ENCODE peak calls at places on chromosomes 5 and 9, in seven cellular contexts. Y is HepG2, P is A549, Q is spleen, H is stomach, J is ovary, L is thyroid gland. S is an unnamed sample.

GRCh38 chr9:128153947-128154695 is 4.9 kb downstream of the LCN2 start:
- DNase-seq in J (no peak), P (no peak), Y (no peak), H (no peak), L (no peak), Q (peak), S (no peak)

GRCh38 chr5:43482490-43483064 is 1.1 kb downstream of the TMEM267 start:
- DNase-seq in L (no peak), Q (no peak), Y (peak), P (no peak), H (no peak), J (no peak), S (no peak)

GRCh38 chr9:132167192-132167591 is 5.3 kb downstream of the NTNG2 start:
- DNase-seq in L (no peak), H (no peak), J (no peak), Y (no peak), Q (no peak), P (no peak), S (no peak)

GRCh38 chr5:36606437-36607113 is at the start of gene SLC1A3:
- DNase-seq in Q (peak), L (peak), J (peak), H (peak), P (peak), Y (no peak), S (no peak)

GRCh38 chr9:18452276-18452675 is 21.7 kb upstream of the ADAMTSL1 start:
- DNase-seq in L (no peak), J (no peak), Y (no peak), Q (no peak), P (no peak), H (no peak), S (no peak)

GRCh38 chr9:34513567-34514214 is 9.1 kb downstream of the ENHO start:
- DNase-seq in Y (no peak), H (peak), P (no peak), J (no peak), L (no peak), Q (no peak), S (no peak)

GRCh38 chr5:88878976-88879375 is 4.0 kb downstream of the MEF2C start:
- DNase-seq in Q (no peak), Y (no peak), H (no peak), P (no peak), J (no peak), L (no peak), S (no peak)

GRCh38 chr9:99059074-99059894 is 45.6 kb upstream of the TGFBR1 start:
- DNase-seq in Y (no peak), P (no peak), H (no peak), Q (peak), J (no peak), L (no peak), S (peak)

GRCh38 chr9:70257991-70258691 is 637 bp upstream of the SMC5 start:
- DNase-seq in J (peak), L (peak), P (no peak), Y (peak), H (peak), Q (peak), S (no peak)

GRCh38 chr9:36154213-36154952 is 14.8 kb upstream of the CCIN start:
- DNase-seq in L (no peak), H (no peak), Y (no peak), P (peak), J (peak), Q (no peak), S (no peak)

GRCh38 chr9:69573666-69574456 is 98.3 kb downstream of the APBA1 start:
- DNase-seq in P (no peak), Y (no peak), J (no peak), H (no peak), L (no peak), Q (no peak), S (no peak)

GRCh38 chr5:145510324-145510723 is 324.8 kb downstream of the PRELID2 start:
- DNase-seq in L (no peak), Y (no peak), H (no peak), P (no peak), Q (no peak), J (peak), S (no peak)

GRCh38 chr9:92666236-92666635 is 3.7 kb downstream of the IPPK start:
- DNase-seq in L (no peak), H (no peak), P (no peak), Q (peak), Y (no peak), J (no peak), S (no peak)

GRCh38 chr9:108056083-108056804 is 566.7 kb upstream of the KLF4 start:
- DNase-seq in H (no peak), L (no peak), J (no peak), Y (no peak), Q (no peak), P (peak), S (no peak)

GRCh38 chr9:110015759-110016158 is 192.2 kb downstream of the C9orf152 start:
- DNase-seq in H (no peak), P (peak), L (no peak), Q (no peak), Y (no peak), J (no peak), S (no peak)

GRCh38 chr5:98414938-98415337 is 358.5 kb upstream of the RGMB start:
- DNase-seq in P (no peak), J (no peak), Y (no peak), H (no peak), Q (no peak), L (no peak), S (no peak)

GRCh38 chr9:114238471-114238870 is 83.1 kb downstream of the COL27A1 start:
- DNase-seq in L (no peak), Q (no peak), J (no peak), Y (no peak), P (no peak), H (no peak), S (no peak)

GRCh38 chr5:178308541-178309092 is 76.0 kb upstream of the PHYKPL start:
- DNase-seq in Q (peak), J (no peak), L (no peak), Y (no peak), P (no peak), H (no peak), S (no peak)

GRCh38 chr5:89584339-89584956 is 701.5 kb upstream of the MEF2C start:
- DNase-seq in J (no peak), Y (no peak), Q (no peak), L (no peak), H (no peak), P (no peak), S (no peak)

DNA sequence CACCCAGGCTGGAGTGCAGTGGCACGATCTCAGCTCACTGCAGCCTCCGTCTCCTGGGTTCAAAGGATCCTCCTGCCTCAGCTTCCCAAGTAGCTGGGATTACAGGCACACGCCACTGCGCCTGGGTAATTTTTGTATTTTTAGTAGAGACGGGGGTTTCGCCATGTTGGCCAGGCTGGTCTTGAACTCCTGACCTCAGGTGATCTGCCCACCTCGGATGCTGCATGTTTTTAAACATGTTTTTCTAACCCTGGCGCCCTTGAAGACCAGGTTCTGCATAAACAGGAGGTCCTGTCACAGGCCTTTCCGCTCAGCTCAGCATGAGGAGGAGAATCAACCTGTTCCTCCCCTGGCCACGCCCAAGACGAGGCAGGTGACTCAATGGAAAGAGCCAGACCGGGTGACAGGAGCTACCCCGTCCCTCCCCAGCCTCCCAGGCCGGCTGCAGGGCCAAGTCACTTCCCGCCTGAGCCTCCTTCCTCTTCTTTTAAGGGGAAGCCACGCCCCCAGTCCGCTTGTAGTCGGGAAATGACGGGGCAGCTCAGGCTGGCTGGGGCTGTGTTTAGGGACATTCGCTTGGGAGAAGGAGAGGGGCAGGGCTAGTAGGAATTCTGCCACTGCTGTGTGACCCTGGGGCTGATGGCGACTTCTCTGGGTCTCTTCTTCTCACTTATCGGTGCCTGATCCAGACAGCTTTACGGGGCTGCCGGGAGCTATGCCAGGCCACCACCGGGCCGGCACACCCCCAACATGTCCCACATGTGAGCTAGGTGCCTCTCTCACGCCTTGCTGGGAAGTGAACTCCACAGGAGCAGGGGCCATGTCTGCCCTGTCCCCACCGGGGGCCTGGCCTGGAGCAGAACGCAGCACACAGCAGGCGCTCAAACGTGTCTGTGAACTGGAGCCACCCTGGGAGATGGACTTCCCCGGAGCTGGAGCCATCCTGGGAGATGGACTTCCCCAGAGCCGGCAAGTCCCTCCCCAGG is 6.1 kb downstream of the NOTCH1 start:
- DNase-seq in H (peak), Y (no peak), J (no peak), L (peak), P (no peak), Q (peak), S (peak)
- H3K4me3 ChIP-seq in H (peak), Y (no peak), J (no peak), L (no peak), P (no peak), Q (peak), S (no peak)

GRCh38 chr5:38463634-38464521 is 92.6 kb downstream of the LIFR start:
- DNase-seq in J (peak), Y (peak), H (no peak), Q (no peak), L (no peak), P (peak), S (no peak)
- TF ChIP-seq POLR2A in J (no peak), Y (no peak), H (no peak), Q (no peak), L (no peak), P (no peak), S (no peak)

DNA sequence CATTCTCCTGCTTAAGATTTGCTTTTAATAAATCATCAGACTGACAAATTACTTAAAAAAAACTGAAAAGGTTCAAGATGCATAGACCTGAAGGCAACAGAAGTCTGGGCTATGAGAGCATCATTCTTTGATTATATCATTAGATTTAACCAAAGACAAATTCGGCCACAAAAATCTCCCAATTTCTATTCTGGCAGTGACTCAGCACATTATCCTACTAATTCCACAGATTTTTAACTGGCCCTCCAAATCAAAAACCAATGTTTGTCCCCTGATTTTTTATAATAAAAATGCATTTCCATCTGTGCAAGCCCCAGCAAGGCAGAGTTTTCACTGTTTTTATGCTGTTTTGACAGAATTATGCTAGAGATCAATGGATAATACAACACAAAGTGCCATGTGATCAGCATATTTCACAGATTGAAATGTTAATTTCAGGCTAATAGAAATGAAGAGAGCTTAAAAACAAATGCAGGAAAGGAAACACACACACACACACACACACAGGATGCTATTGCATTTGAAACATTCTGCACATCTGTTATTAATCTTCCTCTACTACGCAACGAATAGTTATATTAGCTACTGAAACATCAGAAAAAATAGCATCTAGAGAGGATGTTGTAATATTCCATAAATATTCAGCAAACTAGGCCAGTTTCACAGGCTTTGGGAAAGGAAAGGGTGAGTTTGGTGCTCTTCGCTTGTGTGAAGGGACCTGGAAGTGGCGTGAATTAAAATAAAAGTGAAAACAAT is 177.6 kb upstream of the ST8SIA4 start:
- DNase-seq in P (no peak), L (no peak), Q (no peak), H (no peak), J (no peak), Y (no peak), S (no peak)
- H3K4me3 ChIP-seq in P (no peak), L (no peak), Q (no peak), H (no peak), J (no peak), Y (no peak), S (no peak)

GRCh38 chr9:76835571-76836283 is 70.2 kb downstream of the PRUNE2 start:
- DNase-seq in P (peak), J (peak), Q (no peak), H (no peak), L (no peak), Y (no peak), S (no peak)
- TF ChIP-seq POLR2A in P (no peak), J (no peak), Q (no peak), H (no peak), L (no peak), Y (no peak), S (no peak)